ENCODE peak calls at places on chromosomes 12 and 14, in eight cellular contexts. I is A172; J is amygdala; O is heart right ventricle; H is activated CD4-positive, alpha-beta T cell treated with anti-CD3 and anti-CD28 coated beads for 48 hours; M is gastrocnemius medialis; P is H7; A is HFF-Myc. S is an unnamed sample.

GRCh38 chr12:81644503-81644902 is 114.6 kb downstream of the PPFIA2 start:
- DNase-seq in I (peak; percentile 45), O (no peak), A (no peak), J (no peak), M (no peak), H (no peak), P (no peak), S (peak; percentile 41)

GRCh38 chr14:55097894-55098560 is 31.0 kb upstream of the LGALS3 start:
- DNase-seq in O (no peak), J (no peak), M (peak; percentile 14), A (no peak), I (no peak), P (no peak), H (peak; percentile 72), S (no peak)

GRCh38 chr12:31017535-31017934 is 56.1 kb upstream of the DDX11 start:
- DNase-seq in A (no peak), O (no peak), J (no peak), H (no peak), I (no peak), P (no peak), M (no peak), S (peak; percentile 44)

GRCh38 chr12:70443274-70443673 is 77.2 kb downstream of the KCNMB4 start:
- DNase-seq in J (no peak), H (no peak), I (peak; percentile 25), M (no peak), A (no peak), O (no peak), P (no peak), S (peak; percentile 8)

GRCh38 chr14:61322799-61323290 is 1.5 kb downstream of the PRKCH start:
- DNase-seq in J (no peak), O (no peak), P (peak; percentile 57), A (no peak), I (no peak), H (peak; percentile 63), M (no peak), S (peak; percentile 80)

GRCh38 chr14:98244966-98245569 is 1026.9 kb downstream of the BCL11B start:
- DNase-seq in P (no peak), J (no peak), I (no peak), H (no peak), A (no peak), M (no peak), O (no peak), S (no peak)

GRCh38 chr14:58587271-58587670 is 50.5 kb upstream of the DACT1 start:
- DNase-seq in O (no peak), J (no peak), M (no peak), H (no peak), P (no peak), A (no peak), I (no peak), S (no peak)

GRCh38 chr14:49865431-49865859 is 12.9 kb upstream of the NEMF start:
- DNase-seq in I (peak; percentile 46), H (peak; percentile 88), O (peak; percentile 67), P (peak; percentile 59), J (peak; percentile 11), M (peak; percentile 20), A (peak; percentile 41), S (peak; percentile 70)

GRCh38 chr14:70622111-70622712 is 19.5 kb upstream of the TTC9 start:
- DNase-seq in J (no peak), P (peak; percentile 76), M (no peak), O (peak; percentile 16), A (no peak), I (peak; percentile 38), H (peak; percentile 61), S (peak; percentile 45)

GRCh38 chr14:91170504-91171121 is 56.7 kb downstream of the DGLUCY start:
- DNase-seq in A (no peak), J (no peak), H (no peak), I (no peak), O (no peak), M (peak; percentile 82), P (no peak), S (peak; percentile 13)